ENCODE peak calls at places on chromosomes 11 and 22, in ten cellular contexts. One of them, this sample, is unnamed.

GRCh38 chr11:119403021-119403420 is 20.0 kb downstream of the THY1 start:
- DNase-seq in ascending aorta: no peak
- DNase-seq in Peyer's patch: no peak
- DNase-seq in GM12865: no peak
- DNase-seq in gastrocnemius medialis: no peak
- DNase-seq in cardiac muscle cell: no peak
- DNase-seq in AG09309: no peak
- DNase-seq in GM10248: no peak
- DNase-seq in A549: no peak
- DNase-seq in CD4-positive, alpha-beta T cell: no peak
- DNase-seq in this sample: no peak

GRCh38 chr22:22578702-22579424 is 19.8 kb upstream of the PRAME start:
- DNase-seq in cardiac muscle cell: no peak
- DNase-seq in ascending aorta: no peak
- DNase-seq in AG09309: no peak
- DNase-seq in CD4-positive, alpha-beta T cell: no peak
- DNase-seq in Peyer's patch: no peak
- DNase-seq in gastrocnemius medialis: no peak
- DNase-seq in GM10248: no peak
- DNase-seq in GM12865: no peak
- DNase-seq in A549: peak; percentile 4
- DNase-seq in this sample: no peak

GRCh38 chr11:8838248-8838647 is 72.7 kb upstream of the AKIP1 start:
- DNase-seq in gastrocnemius medialis: no peak
- DNase-seq in CD4-positive, alpha-beta T cell: no peak
- DNase-seq in AG09309: peak; percentile 94
- DNase-seq in GM12865: no peak
- DNase-seq in A549: no peak
- DNase-seq in ascending aorta: no peak
- DNase-seq in Peyer's patch: no peak
- DNase-seq in GM10248: no peak
- DNase-seq in cardiac muscle cell: no peak
- DNase-seq in this sample: no peak

GRCh38 chr11:45166604-45166897 is 20.1 kb downstream of the PRDM11 start:
- DNase-seq in cardiac muscle cell: no peak
- DNase-seq in Peyer's patch: no peak
- DNase-seq in CD4-positive, alpha-beta T cell: no peak
- DNase-seq in GM12865: no peak
- DNase-seq in ascending aorta: no peak
- DNase-seq in AG09309: no peak
- DNase-seq in gastrocnemius medialis: no peak
- DNase-seq in GM10248: no peak
- DNase-seq in A549: no peak
- DNase-seq in this sample: no peak

GRCh38 chr22:23638611-23639010 is 6.5 kb upstream of the DRICH1 start:
- DNase-seq in cardiac muscle cell: no peak
- DNase-seq in GM10248: no peak
- DNase-seq in A549: no peak
- DNase-seq in AG09309: no peak
- DNase-seq in ascending aorta: no peak
- DNase-seq in CD4-positive, alpha-beta T cell: no peak
- DNase-seq in GM12865: no peak
- DNase-seq in Peyer's patch: no peak
- DNase-seq in gastrocnemius medialis: no peak
- DNase-seq in this sample: no peak

GRCh38 chr22:31556627-31557203 is 60.4 kb downstream of the SFI1 start:
- DNase-seq in Peyer's patch: no peak
- DNase-seq in CD4-positive, alpha-beta T cell: no peak
- DNase-seq in cardiac muscle cell: peak; percentile 44
- DNase-seq in GM12865: peak; percentile 38
- DNase-seq in ascending aorta: no peak
- DNase-seq in GM10248: no peak
- DNase-seq in A549: peak; percentile 16
- DNase-seq in AG09309: no peak
- DNase-seq in gastrocnemius medialis: no peak
- DNase-seq in this sample: no peak

GRCh38 chr22:37802310-37803194 is 5.2 kb upstream of the GCAT start:
- DNase-seq in ascending aorta: no peak
- DNase-seq in A549: peak; percentile 45
- DNase-seq in AG09309: no peak
- DNase-seq in GM10248: no peak
- DNase-seq in cardiac muscle cell: peak; percentile 83
- DNase-seq in gastrocnemius medialis: no peak
- DNase-seq in Peyer's patch: peak; percentile 80
- DNase-seq in CD4-positive, alpha-beta T cell: no peak
- DNase-seq in GM12865: no peak
- DNase-seq in this sample: peak; percentile 42

GRCh38 chr11:47272706-47273105 is 2.8 kb downstream of the MADD start:
- DNase-seq in gastrocnemius medialis: no peak
- DNase-seq in Peyer's patch: no peak
- DNase-seq in GM12865: peak; percentile 14
- DNase-seq in GM10248: no peak
- DNase-seq in CD4-positive, alpha-beta T cell: no peak
- DNase-seq in ascending aorta: no peak
- DNase-seq in cardiac muscle cell: peak; percentile 66
- DNase-seq in AG09309: no peak
- DNase-seq in A549: no peak
- DNase-seq in this sample: no peak

DNA sequence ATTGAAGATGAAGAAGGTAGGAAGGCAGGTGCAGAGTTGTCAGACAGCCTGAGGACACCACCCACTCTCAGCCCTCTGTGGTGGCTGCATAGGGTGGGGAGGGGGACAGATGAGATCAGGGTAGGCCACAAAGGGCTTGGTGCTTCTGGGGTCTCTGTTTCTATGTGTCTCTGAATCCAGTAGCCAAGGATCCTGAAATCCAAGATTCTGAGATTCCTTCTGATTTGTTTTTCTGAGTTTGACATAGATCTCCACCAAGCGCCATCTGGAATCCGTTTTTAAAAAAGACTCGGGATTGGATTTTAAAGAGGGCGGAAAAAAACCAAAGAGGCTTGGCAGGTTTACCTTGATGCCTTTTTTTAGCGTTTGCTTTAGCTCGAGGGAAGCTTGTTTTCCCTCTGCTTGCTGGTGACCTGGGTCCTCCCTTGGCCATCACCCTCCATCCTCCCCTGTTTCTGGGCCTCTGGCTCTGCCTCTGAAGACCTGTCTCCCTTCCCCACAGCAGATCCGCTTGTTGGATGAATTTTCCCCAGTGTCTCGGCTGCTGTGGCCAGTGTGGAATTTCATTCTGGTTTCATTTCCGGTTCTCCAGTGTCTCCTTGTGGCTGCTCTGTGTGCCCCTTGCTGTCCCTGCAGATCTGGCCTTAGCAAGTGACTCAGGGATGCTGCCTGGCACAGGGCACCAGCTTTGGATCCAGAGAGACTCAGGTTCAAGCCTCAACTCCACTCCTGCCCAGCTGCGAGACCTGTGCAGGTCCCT is 15.0 kb downstream of the SYNGR1 start:
- DNase-seq in GM10248: no peak
- DNase-seq in AG09309: no peak
- DNase-seq in A549: no peak
- DNase-seq in ascending aorta: no peak
- DNase-seq in CD4-positive, alpha-beta T cell: no peak
- DNase-seq in cardiac muscle cell: no peak
- DNase-seq in Peyer's patch: no peak
- DNase-seq in GM12865: no peak
- DNase-seq in gastrocnemius medialis: no peak
- DNase-seq in this sample: no peak
- TF ChIP-seq CTCF in GM10248: no peak
- TF ChIP-seq CTCF in AG09309: no peak
- TF ChIP-seq CTCF in A549: no peak
- TF ChIP-seq CTCF in ascending aorta: no peak
- TF ChIP-seq CTCF in CD4-positive, alpha-beta T cell: no peak
- TF ChIP-seq CTCF in cardiac muscle cell: no peak
- TF ChIP-seq CTCF in Peyer's patch: no peak
- TF ChIP-seq CTCF in GM12865: no peak
- TF ChIP-seq CTCF in gastrocnemius medialis: no peak
- TF ChIP-seq CTCF in this sample: no peak

GRCh38 chr11:36016263-36016662 is 72.4 kb downstream of the LDLRAD3 start:
- DNase-seq in gastrocnemius medialis: no peak
- DNase-seq in Peyer's patch: no peak
- DNase-seq in cardiac muscle cell: no peak
- DNase-seq in GM12865: no peak
- DNase-seq in ascending aorta: no peak
- DNase-seq in AG09309: no peak
- DNase-seq in GM10248: no peak
- DNase-seq in CD4-positive, alpha-beta T cell: no peak
- DNase-seq in A549: no peak
- DNase-seq in this sample: no peak

GRCh38 chr11:36014499-36014898 is 70.6 kb downstream of the LDLRAD3 start:
- DNase-seq in GM12865: no peak
- DNase-seq in gastrocnemius medialis: no peak
- DNase-seq in GM10248: no peak
- DNase-seq in cardiac muscle cell: no peak
- DNase-seq in A549: no peak
- DNase-seq in AG09309: no peak
- DNase-seq in ascending aorta: no peak
- DNase-seq in CD4-positive, alpha-beta T cell: no peak
- DNase-seq in Peyer's patch: no peak
- DNase-seq in this sample: no peak

GRCh38 chr11:36013950-36014349 is 70.1 kb downstream of the LDLRAD3 start:
- DNase-seq in gastrocnemius medialis: no peak
- DNase-seq in ascending aorta: no peak
- DNase-seq in CD4-positive, alpha-beta T cell: no peak
- DNase-seq in GM12865: no peak
- DNase-seq in GM10248: no peak
- DNase-seq in cardiac muscle cell: no peak
- DNase-seq in A549: no peak
- DNase-seq in Peyer's patch: no peak
- DNase-seq in AG09309: no peak
- DNase-seq in this sample: no peak

GRCh38 chr11:36015806-36016205 is 71.9 kb downstream of the LDLRAD3 start:
- DNase-seq in GM12865: no peak
- DNase-seq in ascending aorta: no peak
- DNase-seq in CD4-positive, alpha-beta T cell: no peak
- DNase-seq in cardiac muscle cell: no peak
- DNase-seq in gastrocnemius medialis: no peak
- DNase-seq in GM10248: no peak
- DNase-seq in A549: no peak
- DNase-seq in AG09309: no peak
- DNase-seq in Peyer's patch: no peak
- DNase-seq in this sample: no peak

GRCh38 chr11:36014906-36015305 is 71.0 kb downstream of the LDLRAD3 start:
- DNase-seq in cardiac muscle cell: no peak
- DNase-seq in ascending aorta: no peak
- DNase-seq in Peyer's patch: no peak
- DNase-seq in GM12865: no peak
- DNase-seq in gastrocnemius medialis: no peak
- DNase-seq in GM10248: no peak
- DNase-seq in CD4-positive, alpha-beta T cell: no peak
- DNase-seq in A549: no peak
- DNase-seq in AG09309: no peak
- DNase-seq in this sample: no peak
- TF ChIP-seq CTCF in cardiac muscle cell: no peak
- TF ChIP-seq CTCF in ascending aorta: no peak
- TF ChIP-seq CTCF in Peyer's patch: no peak
- TF ChIP-seq CTCF in GM12865: no peak
- TF ChIP-seq CTCF in gastrocnemius medialis: no peak
- TF ChIP-seq CTCF in GM10248: no peak
- TF ChIP-seq CTCF in CD4-positive, alpha-beta T cell: no peak
- TF ChIP-seq CTCF in A549: no peak
- TF ChIP-seq CTCF in AG09309: no peak
- TF ChIP-seq CTCF in this sample: no peak

DNA sequence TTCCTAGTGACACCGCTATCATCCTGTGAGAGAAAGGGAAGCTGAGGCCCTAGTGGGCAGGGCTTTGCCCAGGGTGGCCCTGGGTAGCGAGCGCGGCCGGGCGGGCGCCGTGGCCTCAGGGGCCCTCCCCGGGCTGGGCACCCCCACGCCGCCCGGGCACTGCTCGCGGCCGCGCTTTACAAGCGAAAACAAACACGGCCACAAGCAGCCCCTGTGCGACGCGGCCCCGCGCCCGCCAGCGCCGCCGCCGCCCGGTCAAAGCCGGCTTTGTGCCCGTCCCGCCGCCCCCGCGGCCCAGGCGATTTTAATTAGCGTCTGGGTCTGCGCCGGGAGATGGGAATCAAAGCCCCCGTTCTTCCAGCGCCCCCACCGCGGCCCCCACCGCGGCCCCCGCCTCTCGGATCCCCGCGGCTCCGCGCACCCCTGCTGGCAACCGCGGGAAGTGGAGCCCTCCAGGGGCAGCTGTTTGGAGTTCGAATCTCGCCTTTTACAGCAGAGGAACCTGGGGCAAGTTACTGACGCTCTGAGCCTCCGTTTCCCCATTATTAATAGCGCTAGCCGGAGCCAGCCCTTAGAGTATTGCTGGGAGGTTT is 47.9 kb downstream of the CHRDL2 start:
- DNase-seq in Peyer's patch: peak; percentile 50
- DNase-seq in cardiac muscle cell: no peak
- DNase-seq in GM10248: no peak
- DNase-seq in A549: no peak
- DNase-seq in CD4-positive, alpha-beta T cell: no peak
- DNase-seq in GM12865: no peak
- DNase-seq in gastrocnemius medialis: no peak
- DNase-seq in ascending aorta: no peak
- DNase-seq in AG09309: no peak
- DNase-seq in this sample: peak; percentile 23
- TF ChIP-seq CTCF in Peyer's patch: peak; percentile 27
- TF ChIP-seq CTCF in cardiac muscle cell: peak; percentile 51
- TF ChIP-seq CTCF in GM10248: peak; percentile 12
- TF ChIP-seq CTCF in A549: no peak
- TF ChIP-seq CTCF in CD4-positive, alpha-beta T cell: no peak
- TF ChIP-seq CTCF in GM12865: peak; percentile 19
- TF ChIP-seq CTCF in gastrocnemius medialis: peak; percentile 32
- TF ChIP-seq CTCF in ascending aorta: peak; percentile 47
- TF ChIP-seq CTCF in AG09309: peak; percentile 39
- TF ChIP-seq CTCF in this sample: peak; percentile 48

GRCh38 chr22:40320687-40321086 is 25.6 kb upstream of the ADSL start:
- DNase-seq in GM10248: no peak
- DNase-seq in gastrocnemius medialis: no peak
- DNase-seq in CD4-positive, alpha-beta T cell: no peak
- DNase-seq in AG09309: no peak
- DNase-seq in ascending aorta: no peak
- DNase-seq in cardiac muscle cell: no peak
- DNase-seq in Peyer's patch: no peak
- DNase-seq in GM12865: no peak
- DNase-seq in A549: no peak
- DNase-seq in this sample: no peak

GRCh38 chr22:40323681-40324083 is 22.6 kb upstream of the ADSL start:
- DNase-seq in Peyer's patch: no peak
- DNase-seq in GM10248: no peak
- DNase-seq in ascending aorta: no peak
- DNase-seq in GM12865: no peak
- DNase-seq in gastrocnemius medialis: no peak
- DNase-seq in CD4-positive, alpha-beta T cell: peak; percentile 36
- DNase-seq in AG09309: no peak
- DNase-seq in cardiac muscle cell: no peak
- DNase-seq in A549: no peak
- DNase-seq in this sample: peak; percentile 50

GRCh38 chr22:40324468-40325305 is 21.6 kb upstream of the ADSL start:
- DNase-seq in CD4-positive, alpha-beta T cell: peak; percentile 59
- DNase-seq in Peyer's patch: no peak
- DNase-seq in cardiac muscle cell: no peak
- DNase-seq in ascending aorta: no peak
- DNase-seq in GM12865: no peak
- DNase-seq in A549: no peak
- DNase-seq in GM10248: no peak
- DNase-seq in AG09309: no peak
- DNase-seq in gastrocnemius medialis: no peak
- DNase-seq in this sample: peak; percentile 66

GRCh38 chr22:40322818-40323447 is 23.4 kb upstream of the ADSL start:
- DNase-seq in cardiac muscle cell: no peak
- DNase-seq in AG09309: no peak
- DNase-seq in GM12865: no peak
- DNase-seq in GM10248: no peak
- DNase-seq in gastrocnemius medialis: no peak
- DNase-seq in ascending aorta: no peak
- DNase-seq in A549: no peak
- DNase-seq in CD4-positive, alpha-beta T cell: no peak
- DNase-seq in Peyer's patch: no peak
- DNase-seq in this sample: no peak

GRCh38 chr22:40322061-40322460 is 24.2 kb upstream of the ADSL start:
- DNase-seq in AG09309: no peak
- DNase-seq in cardiac muscle cell: no peak
- DNase-seq in A549: no peak
- DNase-seq in Peyer's patch: no peak
- DNase-seq in GM12865: no peak
- DNase-seq in CD4-positive, alpha-beta T cell: no peak
- DNase-seq in gastrocnemius medialis: no peak
- DNase-seq in GM10248: no peak
- DNase-seq in ascending aorta: no peak
- DNase-seq in this sample: no peak
- TF ChIP-seq CTCF in AG09309: no peak
- TF ChIP-seq CTCF in cardiac muscle cell: no peak
- TF ChIP-seq CTCF in A549: no peak
- TF ChIP-seq CTCF in Peyer's patch: no peak
- TF ChIP-seq CTCF in GM12865: no peak
- TF ChIP-seq CTCF in CD4-positive, alpha-beta T cell: no peak
- TF ChIP-seq CTCF in gastrocnemius medialis: no peak
- TF ChIP-seq CTCF in GM10248: no peak
- TF ChIP-seq CTCF in ascending aorta: no peak
- TF ChIP-seq CTCF in this sample: no peak